ENCODE peak calls at places on chromosomes 12 and 14, in seven cellular contexts. R, G, F, K, T, S and Q are unnamed samples.

GRCh38 chr14:103232338-103232808 is 101.7 kb upstream of the EIF5 start:
- DNase-seq in R (peak), G (no peak), F (no peak), K (no peak), T (no peak), S (no peak), Q (no peak)

GRCh38 chr12:119742700-119743099 is 74.8 kb downstream of the PRKAB1 start:
- DNase-seq in R (no peak), G (no peak), F (no peak), K (no peak), T (no peak), S (no peak), Q (no peak)

GRCh38 chr12:102063066-102063465 is 1.3 kb upstream of the WASHC3 start:
- DNase-seq in R (peak), G (no peak), F (no peak), K (no peak), T (no peak), S (peak), Q (no peak)

GRCh38 chr12:74515849-74516248 is 21.8 kb upstream of the ATXN7L3B start:
- DNase-seq in R (no peak), G (no peak), F (no peak), K (no peak), T (no peak), S (no peak), Q (no peak)

GRCh38 chr12:48750215-48750614 is 33.7 kb upstream of the CCNT1 start:
- DNase-seq in R (no peak), G (no peak), F (no peak), K (no peak), T (no peak), S (peak), Q (no peak)

GRCh38 chr12:113041560-113041959 is 15.0 kb upstream of the DTX1 start:
- DNase-seq in R (no peak), G (no peak), F (no peak), K (no peak), T (no peak), S (no peak), Q (no peak)

GRCh38 chr12:1217191-1217949 is 226.3 kb downstream of the ERC1 start:
- DNase-seq in R (peak), G (peak), F (peak), K (no peak), T (no peak), S (peak), Q (peak)

GRCh38 chr14:77099425-77100167 is 1.5 kb downstream of the CIPC start:
- DNase-seq in R (no peak), G (peak), F (peak), K (no peak), T (no peak), S (peak), Q (no peak)

GRCh38 chr12:71846322-71846940 is 6.9 kb downstream of the TBC1D15 start:
- DNase-seq in R (peak), G (peak), F (no peak), K (no peak), T (no peak), S (peak), Q (no peak)
- TF ChIP-seq CTCF in R (peak), G (peak), F (no peak), K (peak), T (no peak), S (peak), Q (peak)

DNA sequence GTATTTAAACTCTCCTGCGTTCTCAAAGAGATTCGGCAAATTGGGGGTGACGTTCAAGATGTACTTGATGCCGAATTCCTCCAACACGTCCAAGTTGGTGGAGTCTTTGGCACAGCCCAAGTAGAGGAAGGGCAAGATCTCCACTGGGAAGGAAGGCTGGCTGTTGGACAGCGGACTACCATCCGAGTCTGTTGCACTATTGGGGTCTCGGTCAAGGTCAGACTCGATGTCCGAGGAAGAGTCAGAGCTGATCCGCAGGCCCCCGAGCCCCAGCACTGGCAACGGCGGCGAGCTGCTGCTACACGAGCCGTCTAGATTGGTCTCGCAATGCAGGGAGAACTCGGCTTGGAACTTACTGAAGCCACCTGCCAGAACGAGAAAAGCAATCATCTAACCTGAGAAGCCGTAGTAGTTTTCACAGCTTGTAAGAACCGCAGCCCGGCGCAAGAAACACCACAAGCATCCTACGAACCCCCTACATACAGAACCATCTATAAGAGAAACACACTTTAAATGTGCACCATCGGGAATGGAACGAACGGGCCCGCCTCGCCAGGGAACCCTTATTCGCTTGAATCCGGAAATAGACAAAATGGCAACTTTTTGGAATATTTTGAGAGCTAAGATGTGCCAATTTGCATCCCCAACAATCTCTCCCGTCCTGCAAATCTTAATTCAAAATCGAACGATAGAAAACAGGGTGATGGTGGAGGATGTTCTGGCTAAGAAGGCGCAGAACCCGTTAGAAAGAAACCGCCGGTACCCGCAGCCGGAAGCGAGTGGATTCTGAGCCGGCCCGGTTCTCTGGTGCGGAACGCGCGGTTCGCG is 1.4 kb downstream of the DUSP6 start:
- DNase-seq in R (no peak), G (peak), F (no peak), K (no peak), T (no peak), S (peak), Q (no peak)
- TF ChIP-seq CTCF in R (no peak), G (no peak), F (no peak), K (no peak), T (no peak), S (no peak), Q (no peak)

DNA sequence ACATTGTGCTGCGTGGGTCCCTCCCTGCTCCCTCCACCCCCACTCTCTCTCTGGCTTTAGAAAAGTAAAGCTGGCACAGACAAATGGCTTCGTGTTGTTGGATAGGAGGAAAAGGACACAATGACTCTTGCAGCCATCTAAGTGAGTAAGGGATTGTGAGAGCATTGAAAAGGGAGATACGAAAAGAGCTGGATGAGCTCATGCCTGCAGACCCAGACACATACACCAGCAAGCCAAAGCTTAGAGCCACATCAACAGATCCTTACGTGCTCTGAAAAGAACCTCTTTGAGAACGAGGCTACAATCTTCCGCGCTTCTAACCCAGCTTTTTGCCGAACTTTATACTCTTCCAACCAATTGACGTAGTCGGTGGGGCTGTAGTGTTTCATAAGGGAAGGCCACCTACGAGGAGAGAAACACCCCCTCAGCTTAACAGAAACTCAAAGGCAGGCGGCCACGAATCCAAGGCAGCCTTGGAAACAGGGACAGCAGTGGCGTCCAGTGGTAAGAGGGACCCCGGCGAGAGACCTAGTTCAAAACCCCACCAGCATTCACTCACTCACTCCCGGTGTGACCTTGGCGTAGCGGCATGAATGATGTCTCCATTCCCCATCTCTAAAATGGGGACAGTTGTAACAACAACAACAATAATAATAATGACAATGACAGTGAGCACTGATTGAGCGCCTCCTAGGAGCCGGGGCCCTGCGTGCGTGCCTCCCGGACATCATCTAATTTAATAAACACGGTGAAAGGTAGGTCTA is 1.1 kb downstream of the FBXO21 start:
- DNase-seq in R (peak), G (peak), F (no peak), K (no peak), T (no peak), S (peak), Q (no peak)
- TF ChIP-seq CTCF in R (no peak), G (no peak), F (no peak), K (no peak), T (no peak), S (no peak), Q (no peak)

GRCh38 chr12:79557690-79558315 is 133.0 kb downstream of the PAWR start:
- DNase-seq in R (no peak), G (peak), F (no peak), K (no peak), T (no peak), S (peak), Q (no peak)
- TF ChIP-seq CTCF in R (no peak), G (no peak), F (no peak), K (no peak), T (no peak), S (no peak), Q (no peak)

GRCh38 chr12:128779901-128780300 is 43.9 kb downstream of the SLC15A4 start:
- DNase-seq in R (no peak), G (no peak), F (no peak), K (no peak), T (no peak), S (no peak), Q (no peak)

GRCh38 chr12:128787827-128788226 is 35.9 kb downstream of the SLC15A4 start:
- DNase-seq in R (no peak), G (no peak), F (no peak), K (no peak), T (no peak), S (no peak), Q (no peak)

GRCh38 chr12:128783129-128783574 is 40.6 kb downstream of the SLC15A4 start:
- DNase-seq in R (no peak), G (peak), F (no peak), K (no peak), T (no peak), S (peak), Q (no peak)

GRCh38 chr12:128786741-128787391 is 36.9 kb downstream of the SLC15A4 start:
- DNase-seq in R (no peak), G (no peak), F (no peak), K (no peak), T (no peak), S (no peak), Q (no peak)

DNA sequence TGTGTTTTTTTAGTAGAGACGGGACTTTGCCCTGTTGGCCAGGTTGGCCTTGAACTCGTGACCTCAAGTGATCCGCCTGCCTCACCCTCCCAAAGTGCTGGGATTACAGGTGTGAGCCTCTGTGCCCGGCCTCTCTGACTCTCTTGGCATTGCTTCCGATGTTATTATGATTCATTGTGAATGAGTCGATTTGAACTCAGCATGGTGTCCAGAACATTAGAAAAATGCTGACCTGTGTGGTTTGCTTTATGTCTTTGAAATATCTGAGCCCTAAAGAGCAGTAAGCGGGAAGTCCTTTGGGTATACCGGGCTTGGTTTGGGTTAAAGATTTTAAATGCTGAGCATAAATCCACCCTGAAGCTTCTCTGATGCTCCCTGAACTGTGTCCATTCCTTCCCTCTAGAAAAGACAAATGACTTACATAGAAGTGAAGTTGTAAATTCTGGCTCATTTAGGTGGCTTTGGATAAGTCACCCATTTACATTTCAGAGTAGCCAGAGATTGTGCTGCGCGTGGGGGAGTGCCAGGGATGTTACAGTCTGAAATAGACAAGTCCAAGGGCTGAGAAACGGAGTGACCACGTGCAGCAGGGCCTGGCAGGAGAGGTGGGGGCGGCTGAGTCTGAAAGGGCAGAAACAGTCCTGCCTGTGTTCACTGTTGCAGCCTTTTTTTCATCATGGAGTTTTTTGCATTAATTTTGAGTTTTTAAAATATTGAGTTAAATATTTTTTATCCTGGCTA is 39.6 kb downstream of the SLC15A4 start:
- DNase-seq in R (no peak), G (peak), F (no peak), K (no peak), T (no peak), S (peak), Q (no peak)
- TF ChIP-seq CTCF in R (no peak), G (no peak), F (no peak), K (no peak), T (no peak), S (no peak), Q (no peak)